ENCODE peak calls at places on chromosomes 11 and 22, in nine cellular contexts. B is mammary epithelial cell; G is tibial nerve; X is GM13977; D is MM.1S; M is heart left ventricle; N is fibroblast of mammary gland; Y is HFF-Myc; C is CD8-positive, alpha-beta T cell. W is an unnamed sample.

GRCh38 chr11:11580831-11581492 is 40.8 kb downstream of the GALNT18 start:
- DNase-seq in B (peak; percentile 49), G (no peak), X (no peak), D (no peak), M (peak; percentile 33), N (no peak), Y (no peak), C (no peak), W (no peak)

GRCh38 chr11:71420455-71421241 is 27.5 kb downstream of the DHCR7 start:
- DNase-seq in B (peak; percentile 21), G (no peak), X (no peak), D (peak; percentile 38), M (no peak), N (peak; percentile 66), Y (no peak), C (no peak), W (no peak)

GRCh38 chr11:72112541-72113136 is at the start of gene ANAPC15:
- DNase-seq in B (peak; percentile 100), G (peak; percentile 99), X (peak; percentile 87), D (peak; percentile 100), M (peak; percentile 99), N (peak; percentile 99), Y (peak; percentile 99), C (peak; percentile 99), W (peak; percentile 99)

GRCh38 chr11:10388574-10388973 is 66.5 kb upstream of the AMPD3 start:
- DNase-seq in B (no peak), G (no peak), X (no peak), D (no peak), M (no peak), N (no peak), Y (no peak), C (no peak), W (no peak)

GRCh38 chr11:64151337-64151736 is 14.6 kb downstream of the MACROD1 start:
- DNase-seq in B (no peak), G (no peak), X (no peak), D (no peak), M (no peak), N (no peak), Y (no peak), C (no peak), W (no peak)

GRCh38 chr11:85821636-85822035 is 10.7 kb upstream of the SYTL2 start:
- DNase-seq in B (peak; percentile 80), G (no peak), X (no peak), D (no peak), M (no peak), N (peak; percentile 82), Y (no peak), C (no peak), W (no peak)

GRCh38 chr11:58772719-58773285 is 41.1 kb upstream of the GLYAT start:
- DNase-seq in B (no peak), G (no peak), X (no peak), D (no peak), M (no peak), N (no peak), Y (no peak), C (no peak), W (no peak)

GRCh38 chr11:19714387-19715363 is 2.0 kb downstream of the NAV2 start:
- DNase-seq in B (peak; percentile 19), G (no peak), X (no peak), D (no peak), M (peak; percentile 78), N (peak; percentile 81), Y (no peak), C (no peak), W (no peak)

GRCh38 chr22:27880778-27881394 is 38.2 kb downstream of the PITPNB start:
- DNase-seq in B (peak; percentile 54), G (no peak), X (peak; percentile 22), D (peak; percentile 57), M (no peak), N (peak; percentile 82), Y (peak; percentile 73), C (no peak), W (no peak)

GRCh38 chr11:57638005-57638760 is 11.5 kb downstream of the YPEL4 start:
- DNase-seq in B (peak; percentile 71), G (no peak), X (peak; percentile 66), D (no peak), M (peak; percentile 80), N (peak; percentile 83), Y (peak; percentile 76), C (no peak), W (peak; percentile 81)

GRCh38 chr11:48013269-48013901 is 33.0 kb downstream of the PTPRJ start:
- DNase-seq in B (no peak), G (no peak), X (no peak), D (no peak), M (no peak), N (no peak), Y (no peak), C (peak; percentile 60), W (peak; percentile 83)

GRCh38 chr11:80593981-80594380 is 1153.2 kb upstream of the TENM4 start:
- DNase-seq in B (peak; percentile 76), G (no peak), X (no peak), D (no peak), M (no peak), N (peak; percentile 21), Y (no peak), C (no peak), W (no peak)

GRCh38 chr11:109680127-109680526 is 258.1 kb downstream of the C11orf87 start:
- DNase-seq in B (peak; percentile 46), G (no peak), X (no peak), D (no peak), M (no peak), N (peak; percentile 28), Y (no peak), C (no peak), W (no peak)
- TF ChIP-seq CTCF in B (no peak), G (no peak), X (no peak), D (no peak), M (no peak), N (no peak), Y (no peak), C (no peak), W (no peak)

GRCh38 chr22:50206599-50206998 is 5.8 kb downstream of the SELENOO start:
- DNase-seq in B (no peak), G (no peak), X (no peak), D (no peak), M (peak; percentile 73), N (peak; percentile 76), Y (peak; percentile 21), C (no peak), W (peak; percentile 79)
- TF ChIP-seq CTCF in B (peak; percentile 50), G (peak; percentile 35), X (peak; percentile 45), D (peak; percentile 17), M (peak; percentile 47), N (peak; percentile 47), Y (peak; percentile 67), C (peak; percentile 32), W (peak; percentile 27)

DNA sequence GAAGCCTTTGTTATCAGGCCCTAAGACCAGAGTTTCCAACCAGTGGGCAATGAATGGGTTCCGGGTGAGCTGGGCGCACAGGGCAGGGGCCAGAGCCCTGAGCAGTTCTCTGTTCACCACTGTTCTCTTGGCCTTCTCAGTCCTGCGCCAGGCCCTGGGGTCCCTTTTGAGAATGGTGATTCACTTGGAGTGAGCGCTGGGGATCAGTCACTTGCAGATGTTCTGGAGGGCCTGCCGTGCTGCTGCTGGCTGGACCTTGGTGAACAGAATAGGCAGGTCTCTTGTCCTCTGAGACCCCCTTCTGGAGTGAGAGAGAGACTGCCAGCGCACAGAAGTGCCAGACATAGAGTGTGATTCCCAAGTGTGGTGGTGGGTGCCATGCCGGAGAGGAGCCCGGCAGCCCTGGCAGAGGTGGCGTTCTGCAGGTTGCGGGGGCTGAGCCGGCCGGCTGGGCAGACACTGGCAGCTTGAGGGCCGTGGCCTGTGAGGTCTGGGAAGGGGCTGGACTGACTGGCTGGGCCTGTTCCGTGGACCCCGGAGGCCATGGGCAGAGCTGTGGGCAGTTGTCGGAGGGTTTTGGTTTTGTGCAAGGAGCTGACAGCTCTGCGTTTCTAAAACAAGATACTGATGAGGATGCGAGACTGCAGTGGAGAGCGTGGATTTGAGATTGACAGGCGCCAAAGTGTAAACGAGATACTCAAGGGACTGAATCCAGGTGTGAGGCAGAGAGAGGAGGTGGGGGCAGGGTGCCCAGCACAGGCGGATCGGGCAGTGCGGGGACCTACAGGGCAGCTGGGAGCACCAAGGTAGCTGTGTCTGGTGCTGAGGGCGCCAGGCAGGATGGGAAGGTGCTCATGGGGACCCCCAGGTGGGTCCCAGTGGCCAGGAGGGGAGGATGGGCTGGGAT is 12.3 kb downstream of the TPCN2 start:
- DNase-seq in B (no peak), G (no peak), X (no peak), D (no peak), M (no peak), N (no peak), Y (no peak), C (no peak), W (no peak)
- TF ChIP-seq CTCF in B (no peak), G (no peak), X (no peak), D (no peak), M (no peak), N (no peak), Y (no peak), C (no peak), W (no peak)

DNA sequence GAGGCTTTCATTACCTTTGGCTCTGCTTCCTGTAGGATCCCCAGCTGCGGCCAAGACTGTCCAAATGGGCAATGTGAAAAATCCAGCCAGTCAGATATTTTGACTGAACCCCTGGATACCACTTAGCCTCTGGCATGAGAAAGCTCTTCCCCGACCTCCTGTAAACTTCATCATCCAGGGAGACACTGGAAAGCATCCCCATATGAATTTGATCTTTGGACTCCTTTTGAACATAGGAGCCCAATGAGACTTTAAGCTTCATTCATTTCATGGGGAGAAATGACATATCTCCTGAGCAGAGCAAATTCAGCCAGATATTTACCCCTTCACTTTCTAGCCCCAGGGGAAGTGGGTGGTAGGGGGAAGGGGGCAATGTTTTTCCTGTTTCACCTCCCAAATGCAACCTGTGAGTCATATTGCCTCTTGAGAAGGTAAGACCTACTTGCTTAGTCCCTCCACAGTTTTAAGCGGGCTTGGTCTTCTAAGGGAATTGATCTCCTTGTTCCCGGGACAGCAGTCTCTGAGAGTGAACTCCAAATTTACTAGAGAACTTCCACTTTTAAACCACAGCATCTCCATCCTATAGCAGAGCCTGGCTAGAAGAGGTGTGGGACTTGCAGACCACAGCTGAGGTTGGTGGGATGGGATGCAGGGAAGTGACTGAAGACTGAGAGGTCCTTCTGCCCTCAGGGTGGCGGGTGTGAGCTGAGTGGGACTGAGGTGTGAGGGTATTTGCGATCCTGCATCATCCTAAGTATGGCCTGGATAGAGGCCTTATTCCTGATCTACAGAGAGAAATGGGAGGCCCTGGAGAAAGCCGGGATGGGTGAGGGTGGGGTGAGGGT is 20.3 kb upstream of the POU2AF1 start:
- DNase-seq in B (no peak), G (no peak), X (no peak), D (no peak), M (no peak), N (no peak), Y (no peak), C (no peak), W (no peak)
- TF ChIP-seq CTCF in B (no peak), G (no peak), X (peak; percentile 45), D (no peak), M (no peak), N (no peak), Y (no peak), C (no peak), W (no peak)

DNA sequence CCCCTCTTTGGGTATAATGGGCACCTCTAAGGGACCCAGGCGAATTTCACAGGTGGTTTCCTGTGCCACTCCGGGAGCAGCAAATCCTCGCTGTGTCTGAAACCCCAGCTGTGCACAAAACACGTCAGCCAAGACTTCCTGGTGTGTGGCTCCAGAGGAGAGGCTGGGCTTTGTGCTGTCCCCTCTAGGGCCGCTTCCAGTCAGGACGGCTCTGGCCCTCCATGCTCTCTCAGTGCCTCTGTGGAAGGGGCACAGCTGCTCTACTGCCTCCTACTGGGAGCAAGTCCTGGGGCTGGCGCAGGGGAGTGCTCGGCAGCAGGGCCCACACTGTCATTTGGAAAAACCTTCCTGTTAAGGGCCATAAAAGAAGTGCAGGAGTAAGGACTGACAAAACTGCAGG is 23.7 kb upstream of the ARFGAP3 start:
- DNase-seq in B (no peak), G (no peak), X (no peak), D (no peak), M (no peak), N (no peak), Y (no peak), C (no peak), W (no peak)
- TF ChIP-seq CTCF in B (peak; percentile 6), G (no peak), X (peak; percentile 17), D (no peak), M (no peak), N (no peak), Y (peak; percentile 20), C (no peak), W (no peak)

W was measured in left lung.